ENCODE peak calls at places on chromosomes 6 and 20, in seven cellular contexts. One of them, this sample, is unnamed.

GRCh38 chr20:3751664-3752385 is 15.7 kb downstream of the ADISSP start:
- DNase-seq in K562: no peak
- DNase-seq in GM12892: no peak
- DNase-seq in SK-N-SH: peak; percentile 56
- DNase-seq in H1: peak; percentile 89
- DNase-seq in GM12878: no peak
- DNase-seq in HepG2: no peak
- DNase-seq in this sample: no peak

GRCh38 chr6:122028933-122029332 is 370.5 kb upstream of the HSF2 start:
- DNase-seq in HepG2: no peak
- DNase-seq in SK-N-SH: no peak
- DNase-seq in K562: no peak
- DNase-seq in GM12892: no peak
- DNase-seq in H1: no peak
- DNase-seq in GM12878: no peak
- DNase-seq in this sample: no peak

GRCh38 chr6:79408598-79408997 is 128.6 kb downstream of the LCA5 start:
- DNase-seq in GM12892: no peak
- DNase-seq in HepG2: no peak
- DNase-seq in GM12878: no peak
- DNase-seq in SK-N-SH: no peak
- DNase-seq in K562: no peak
- DNase-seq in H1: no peak
- DNase-seq in this sample: no peak

GRCh38 chr6:161242779-161243693 is 30.8 kb downstream of the AGPAT4 start:
- DNase-seq in H1: peak; percentile 79
- DNase-seq in HepG2: no peak
- DNase-seq in GM12878: no peak
- DNase-seq in K562: no peak
- DNase-seq in SK-N-SH: no peak
- DNase-seq in GM12892: no peak
- DNase-seq in this sample: no peak

GRCh38 chr6:338815-339262 is 46.6 kb downstream of the DUSP22 start:
- DNase-seq in GM12892: no peak
- DNase-seq in K562: no peak
- DNase-seq in GM12878: no peak
- DNase-seq in HepG2: no peak
- DNase-seq in H1: no peak
- DNase-seq in SK-N-SH: no peak
- DNase-seq in this sample: no peak

GRCh38 chr6:150667977-150668716 is 68.5 kb downstream of the PLEKHG1 start:
- DNase-seq in SK-N-SH: no peak
- DNase-seq in K562: peak; percentile 22
- DNase-seq in GM12892: no peak
- DNase-seq in HepG2: peak; percentile 86
- DNase-seq in GM12878: no peak
- DNase-seq in H1: no peak
- DNase-seq in this sample: no peak

GRCh38 chr20:31566332-31566657 is 38.8 kb upstream of the ID1 start:
- DNase-seq in GM12892: no peak
- DNase-seq in K562: no peak
- DNase-seq in H1: no peak
- DNase-seq in HepG2: no peak
- DNase-seq in SK-N-SH: no peak
- DNase-seq in GM12878: no peak
- DNase-seq in this sample: no peak

GRCh38 chr20:1330075-1330830 is 1.3 kb upstream of the SDCBP2 start:
- DNase-seq in H1: peak; percentile 13
- DNase-seq in K562: no peak
- DNase-seq in GM12878: peak; percentile 63
- DNase-seq in HepG2: no peak
- DNase-seq in GM12892: no peak
- DNase-seq in SK-N-SH: peak; percentile 3
- DNase-seq in this sample: no peak

GRCh38 chr6:140401666-140402255 is 1027.3 kb upstream of the CITED2 start:
- DNase-seq in HepG2: no peak
- DNase-seq in GM12878: no peak
- DNase-seq in SK-N-SH: no peak
- DNase-seq in K562: no peak
- DNase-seq in GM12892: no peak
- DNase-seq in H1: no peak
- DNase-seq in this sample: no peak

GRCh38 chr6:139699335-139699734 is 324.9 kb upstream of the CITED2 start:
- DNase-seq in HepG2: no peak
- DNase-seq in SK-N-SH: no peak
- DNase-seq in GM12878: no peak
- DNase-seq in K562: no peak
- DNase-seq in GM12892: no peak
- DNase-seq in H1: no peak
- DNase-seq in this sample: no peak

GRCh38 chr6:87909849-87910248 is 137.8 kb upstream of the SPACA1 start:
- DNase-seq in GM12878: no peak
- DNase-seq in GM12892: no peak
- DNase-seq in K562: no peak
- DNase-seq in H1: no peak
- DNase-seq in HepG2: no peak
- DNase-seq in SK-N-SH: no peak
- DNase-seq in this sample: no peak

GRCh38 chr6:126318797-126319196 is 21.1 kb upstream of the CENPW start:
- DNase-seq in GM12878: no peak
- DNase-seq in K562: no peak
- DNase-seq in SK-N-SH: no peak
- DNase-seq in GM12892: no peak
- DNase-seq in HepG2: no peak
- DNase-seq in H1: no peak
- DNase-seq in this sample: no peak

GRCh38 chr20:20733943-20734342 is 21.5 kb upstream of the RALGAPA2 start:
- DNase-seq in GM12892: no peak
- DNase-seq in HepG2: no peak
- DNase-seq in SK-N-SH: no peak
- DNase-seq in H1: no peak
- DNase-seq in GM12878: no peak
- DNase-seq in K562: no peak
- DNase-seq in this sample: no peak

GRCh38 chr20:17541996-17542395 is 10.8 kb upstream of the BFSP1 start:
- DNase-seq in SK-N-SH: no peak
- DNase-seq in GM12878: no peak
- DNase-seq in H1: no peak
- DNase-seq in GM12892: no peak
- DNase-seq in K562: no peak
- DNase-seq in HepG2: no peak
- DNase-seq in this sample: no peak

GRCh38 chr6:165875946-165876345 is 212.9 kb upstream of the PDE10A start:
- DNase-seq in GM12878: no peak
- DNase-seq in SK-N-SH: no peak
- DNase-seq in GM12892: no peak
- DNase-seq in HepG2: no peak
- DNase-seq in K562: no peak
- DNase-seq in H1: no peak
- DNase-seq in this sample: no peak

GRCh38 chr20:11976966-11977365 is 59.3 kb downstream of the BTBD3 start:
- DNase-seq in HepG2: no peak
- DNase-seq in GM12892: no peak
- DNase-seq in SK-N-SH: no peak
- DNase-seq in H1: no peak
- DNase-seq in GM12878: no peak
- DNase-seq in K562: no peak
- DNase-seq in this sample: no peak

GRCh38 chr6:157066781-157067491 is 256.4 kb downstream of the TMEM242 start:
- DNase-seq in H1: no peak
- DNase-seq in HepG2: peak; percentile 35
- DNase-seq in GM12892: no peak
- DNase-seq in K562: no peak
- DNase-seq in SK-N-SH: no peak
- DNase-seq in GM12878: no peak
- DNase-seq in this sample: no peak

GRCh38 chr6:38058022-38058421 is 238.5 kb downstream of the ZFAND3 start:
- DNase-seq in GM12892: peak; percentile 12
- DNase-seq in H1: no peak
- DNase-seq in K562: no peak
- DNase-seq in HepG2: peak; percentile 20
- DNase-seq in SK-N-SH: no peak
- DNase-seq in GM12878: peak; percentile 20
- DNase-seq in this sample: no peak

GRCh38 chr6:135257641-135258405 is 76.7 kb downstream of the MYB start:
- DNase-seq in K562: no peak
- DNase-seq in SK-N-SH: no peak
- DNase-seq in GM12892: no peak
- DNase-seq in HepG2: no peak
- DNase-seq in GM12878: no peak
- DNase-seq in H1: no peak
- DNase-seq in this sample: no peak

GRCh38 chr20:57433658-57434389 is 42.6 kb downstream of the RBM38 start:
- DNase-seq in HepG2: no peak
- DNase-seq in GM12878: no peak
- DNase-seq in GM12892: no peak
- DNase-seq in SK-N-SH: no peak
- DNase-seq in H1: no peak
- DNase-seq in K562: no peak
- DNase-seq in this sample: no peak

GRCh38 chr20:15100506-15101160 is 763.2 kb upstream of the FLRT3 start:
- DNase-seq in HepG2: no peak
- DNase-seq in GM12878: no peak
- DNase-seq in GM12892: no peak
- DNase-seq in SK-N-SH: no peak
- DNase-seq in H1: no peak
- DNase-seq in K562: no peak
- DNase-seq in this sample: no peak
- TF ChIP-seq TAF1 in HepG2: no peak
- TF ChIP-seq TAF1 in GM12878: no peak
- TF ChIP-seq TAF1 in GM12892: no peak
- TF ChIP-seq TAF1 in SK-N-SH: no peak
- TF ChIP-seq TAF1 in H1: no peak
- TF ChIP-seq TAF1 in K562: no peak
- TF ChIP-seq TAF1 in this sample: no peak

DNA sequence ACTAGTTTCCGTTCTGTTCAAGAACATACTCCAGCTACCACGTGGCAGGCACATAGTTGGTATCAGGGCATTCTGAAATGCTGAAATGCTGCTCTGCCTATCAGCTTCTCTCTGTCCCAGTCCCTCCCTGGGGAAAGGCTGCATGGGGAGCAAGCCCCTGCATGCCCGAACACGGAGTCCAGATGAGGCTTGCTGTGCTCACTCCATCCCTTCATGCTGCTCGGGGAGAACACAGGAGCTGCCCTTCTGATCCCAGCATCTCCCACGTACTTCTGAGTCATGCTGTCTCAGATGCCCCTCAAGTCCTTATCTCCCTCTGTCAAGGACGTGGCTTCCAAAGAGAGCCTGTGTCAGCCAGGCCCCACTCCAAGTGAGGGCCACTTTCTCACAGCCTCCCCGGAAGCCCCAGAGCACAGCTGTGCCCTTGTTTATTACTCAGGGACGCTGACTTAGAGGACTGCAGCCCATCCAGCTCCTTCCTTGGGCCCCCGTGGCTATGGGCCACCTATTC is 29.4 kb downstream of the THBS2 start:
- DNase-seq in GM12892: no peak
- DNase-seq in GM12878: no peak
- DNase-seq in K562: peak; percentile 30
- DNase-seq in HepG2: peak; percentile 16
- DNase-seq in SK-N-SH: no peak
- DNase-seq in H1: no peak
- DNase-seq in this sample: no peak
- TF ChIP-seq TAF1 in GM12892: no peak
- TF ChIP-seq TAF1 in GM12878: no peak
- TF ChIP-seq TAF1 in K562: no peak
- TF ChIP-seq TAF1 in HepG2: no peak
- TF ChIP-seq TAF1 in SK-N-SH: no peak
- TF ChIP-seq TAF1 in H1: no peak
- TF ChIP-seq TAF1 in this sample: no peak

GRCh38 chr6:42778072-42778471 is 3.8 kb upstream of the BICRAL start:
- DNase-seq in GM12878: no peak
- DNase-seq in K562: no peak
- DNase-seq in HepG2: no peak
- DNase-seq in GM12892: no peak
- DNase-seq in H1: no peak
- DNase-seq in SK-N-SH: no peak
- DNase-seq in this sample: no peak

GRCh38 chr6:42774201-42774600 is 7.7 kb upstream of the BICRAL start:
- DNase-seq in GM12878: no peak
- DNase-seq in HepG2: no peak
- DNase-seq in H1: no peak
- DNase-seq in GM12892: no peak
- DNase-seq in SK-N-SH: no peak
- DNase-seq in K562: peak; percentile 5
- DNase-seq in this sample: no peak

GRCh38 chr6:42781546-42781810 is 374 bp upstream of the BICRAL start:
- DNase-seq in H1: no peak
- DNase-seq in SK-N-SH: peak; percentile 54
- DNase-seq in K562: peak; percentile 33
- DNase-seq in GM12878: no peak
- DNase-seq in HepG2: no peak
- DNase-seq in GM12892: no peak
- DNase-seq in this sample: no peak

GRCh38 chr6:42779521-42779920 is 2.3 kb upstream of the BICRAL start:
- DNase-seq in GM12892: no peak
- DNase-seq in H1: no peak
- DNase-seq in GM12878: no peak
- DNase-seq in SK-N-SH: no peak
- DNase-seq in K562: no peak
- DNase-seq in HepG2: no peak
- DNase-seq in this sample: no peak

GRCh38 chr6:42777126-42777822 is 4.6 kb upstream of the BICRAL start:
- DNase-seq in GM12878: peak; percentile 83
- DNase-seq in HepG2: peak; percentile 53
- DNase-seq in K562: no peak
- DNase-seq in SK-N-SH: no peak
- DNase-seq in GM12892: no peak
- DNase-seq in H1: no peak
- DNase-seq in this sample: no peak
- TF ChIP-seq TAF1 in GM12878: peak; percentile 19
- TF ChIP-seq TAF1 in HepG2: no peak
- TF ChIP-seq TAF1 in K562: no peak
- TF ChIP-seq TAF1 in SK-N-SH: no peak
- TF ChIP-seq TAF1 in GM12892: no peak
- TF ChIP-seq TAF1 in H1: no peak
- TF ChIP-seq TAF1 in this sample: no peak

DNA sequence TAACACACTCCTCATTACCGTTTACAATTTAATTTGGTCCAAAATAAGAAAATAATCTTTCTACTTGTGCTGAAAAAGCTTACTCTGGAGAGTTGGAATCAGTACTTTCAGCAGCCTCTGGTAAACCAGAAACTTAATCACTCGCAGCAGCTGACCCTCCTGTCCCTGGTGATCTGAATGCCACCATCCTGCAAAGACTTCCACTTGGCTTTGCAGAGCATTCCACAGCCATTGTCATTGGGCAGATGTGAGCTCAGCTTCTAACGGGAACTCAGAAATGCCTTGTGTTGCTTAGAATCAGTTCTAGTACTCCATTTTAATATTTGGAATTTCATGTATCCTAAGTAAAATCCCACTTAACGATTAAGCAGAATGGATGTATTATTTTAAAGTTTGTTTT is 59.7 kb downstream of the PHACTR1 start:
- DNase-seq in GM12892: no peak
- DNase-seq in GM12878: no peak
- DNase-seq in SK-N-SH: no peak
- DNase-seq in HepG2: no peak
- DNase-seq in K562: no peak
- DNase-seq in H1: no peak
- DNase-seq in this sample: no peak
- TF ChIP-seq TAF1 in GM12892: no peak
- TF ChIP-seq TAF1 in GM12878: no peak
- TF ChIP-seq TAF1 in SK-N-SH: no peak
- TF ChIP-seq TAF1 in HepG2: no peak
- TF ChIP-seq TAF1 in K562: no peak
- TF ChIP-seq TAF1 in H1: no peak
- TF ChIP-seq TAF1 in this sample: no peak

This sample was measured in GM12891.